ENCODE peak calls at places on chromosomes 12 and 14, in ten cellular contexts. E is sciatic nerve; H is Caki2; T is uterus; L is amniotic stem cell; R is neural crest cell; K is hippocampal formation; Q is KG1; O is effector CD4-positive, alpha-beta T cell; N is HS-5. Z is an unnamed sample.

GRCh38 chr12:115421796-115422709 is 738.1 kb upstream of the TBX3 start:
- DNase-seq in E (no peak), H (no peak), T (no peak), L (no peak), R (no peak), K (no peak), Q (no peak), O (no peak), N (no peak), Z (no peak)

GRCh38 chr14:93926209-93926872 is 803 bp upstream of the FAM181A start:
- DNase-seq in E (no peak), H (no peak), T (no peak), L (no peak), R (peak; percentile 64), K (peak; percentile 18), Q (no peak), O (no peak), N (no peak), Z (no peak)

GRCh38 chr12:107459649-107460048 is 225.9 kb upstream of the PWP1 start:
- DNase-seq in E (no peak), H (no peak), T (no peak), L (no peak), R (no peak), K (no peak), Q (no peak), O (no peak), N (no peak), Z (no peak)

GRCh38 chr14:89721991-89722390 is 232.5 kb downstream of the EFCAB11 start:
- DNase-seq in E (no peak), H (no peak), T (no peak), L (no peak), R (no peak), K (no peak), Q (no peak), O (no peak), N (no peak), Z (no peak)

GRCh38 chr14:103052407-103052806 is 4.9 kb downstream of the CDC42BPB start:
- DNase-seq in E (peak; percentile 31), H (no peak), T (no peak), L (no peak), R (no peak), K (no peak), Q (no peak), O (no peak), N (no peak), Z (no peak)

GRCh38 chr12:110555509-110556406 is 27.4 kb downstream of the PPTC7 start:
- DNase-seq in E (no peak), H (no peak), T (no peak), L (no peak), R (no peak), K (no peak), Q (no peak), O (no peak), N (no peak), Z (no peak)

GRCh38 chr14:87567926-87568325 is 425.1 kb downstream of the GALC start:
- DNase-seq in E (no peak), H (no peak), T (no peak), L (no peak), R (no peak), K (no peak), Q (no peak), O (no peak), N (no peak), Z (no peak)

GRCh38 chr12:101021442-101021841 is 188.6 kb downstream of the SLC5A8 start:
- DNase-seq in E (no peak), H (no peak), T (no peak), L (no peak), R (no peak), K (no peak), Q (no peak), O (no peak), N (no peak), Z (no peak)

GRCh38 chr14:58752280-58752679 is 114.5 kb downstream of the DACT1 start:
- DNase-seq in E (no peak), H (no peak), T (no peak), L (no peak), R (no peak), K (no peak), Q (no peak), O (no peak), N (no peak), Z (no peak)

GRCh38 chr12:110741795-110742717 is 635 bp downstream of the PPP1CC start:
- DNase-seq in E (no peak), H (no peak), T (no peak), L (peak; percentile 13), R (no peak), K (peak; percentile 15), Q (no peak), O (no peak), N (no peak), Z (no peak)

GRCh38 chr12:31326689-31327659 is 1.0 kb upstream of the SINHCAF start:
- DNase-seq in E (no peak), H (no peak), T (no peak), L (no peak), R (no peak), K (no peak), Q (no peak), O (no peak), N (no peak), Z (no peak)